ENCODE peak calls at places on chromosome 1, in nine cellular contexts. U, I, S, J, E, Z, K, T and P are unnamed samples.

GRCh38 chr1:150235436-150235851 is 468 bp downstream of the ANP32E start:
- DNase-seq in K (peak), I (peak), S (peak), J (no peak), U (no peak), E (peak), T (no peak), Z (no peak), P (peak)

GRCh38 chr1:205375816-205376545 is 19.3 kb upstream of the KLHDC8A start:
- DNase-seq in K (no peak), U (peak), Z (peak), J (peak), S (peak), E (peak), T (peak), I (no peak), P (peak)

GRCh38 chr1:170001266-170001665 is 73.2 kb downstream of the KIFAP3 start:
- DNase-seq in T (no peak), Z (peak), E (peak), U (no peak), I (no peak), K (no peak), S (no peak), J (no peak), P (no peak)

GRCh38 chr1:193919827-193920226 is 733.4 kb upstream of the B3GALT2 start:
- DNase-seq in S (no peak), E (no peak), U (peak), J (no peak), T (no peak), I (no peak), K (no peak), Z (no peak), P (no peak)

GRCh38 chr1:164602480-164603093 is 43.6 kb downstream of the PBX1 start:
- DNase-seq in Z (peak), J (peak), I (no peak), U (peak), K (no peak), E (peak), T (peak), S (no peak), P (peak)

GRCh38 chr1:110337704-110338199 is 1.4 kb upstream of the RBM15 start:
- DNase-seq in E (peak), I (peak), Z (no peak), S (peak), K (peak), U (no peak), J (peak), T (peak), P (peak)

GRCh38 chr1:244881552-244882280 is 17.4 kb upstream of the HNRNPU start:
- DNase-seq in E (no peak), J (no peak), I (no peak), Z (no peak), T (no peak), S (no peak), K (no peak), U (no peak), P (no peak)

GRCh38 chr1:43199093-43199726 is 27.1 kb downstream of the CFAP57 start:
- DNase-seq in S (no peak), I (no peak), E (no peak), K (no peak), T (peak), J (no peak), Z (no peak), U (no peak), P (no peak)

GRCh38 chr1:101520302-101520701 is 283.5 kb downstream of the S1PR1 start:
- DNase-seq in U (peak), Z (peak), S (no peak), K (no peak), I (peak), E (peak), J (no peak), T (peak), P (peak)

GRCh38 chr1:165279831-165280351 is 76.6 kb downstream of the LMX1A start:
- DNase-seq in J (no peak), K (no peak), I (no peak), S (no peak), E (no peak), Z (no peak), T (no peak), U (no peak), P (no peak)

GRCh38 chr1:11967028-11967547 is 13.2 kb upstream of the MFN2 start:
- DNase-seq in T (peak), K (no peak), Z (peak), E (peak), S (peak), U (peak), J (peak), I (no peak), P (peak)

GRCh38 chr1:181592261-181592859 is 109.0 kb downstream of the CACNA1E start:
- DNase-seq in I (no peak), U (no peak), J (no peak), T (no peak), S (no peak), K (no peak), E (no peak), Z (no peak), P (no peak)

GRCh38 chr1:177302365-177303044 is 131.7 kb downstream of the BRINP2 start:
- DNase-seq in Z (no peak), T (no peak), S (no peak), I (no peak), E (peak), K (no peak), J (no peak), U (no peak), P (peak)

GRCh38 chr1:155695608-155696007 is 6.7 kb downstream of the DAP3 start:
- DNase-seq in K (no peak), E (no peak), S (no peak), T (no peak), U (no peak), J (no peak), Z (no peak), I (no peak), P (no peak)

GRCh38 chr1:236854602-236854978 is 59.5 kb downstream of the MTR start:
- DNase-seq in K (no peak), U (no peak), I (no peak), E (peak), J (no peak), Z (peak), T (no peak), S (no peak), P (no peak)

GRCh38 chr1:109239047-109239579 is 10.2 kb upstream of the CELSR2 start:
- DNase-seq in I (no peak), T (no peak), Z (no peak), U (no peak), K (no peak), S (no peak), J (no peak), E (no peak), P (no peak)

GRCh38 chr1:18283601-18284385 is 176.2 kb downstream of the IGSF21 start:
- DNase-seq in Z (no peak), I (no peak), E (peak), J (no peak), K (no peak), U (no peak), T (no peak), S (no peak), P (no peak)

GRCh38 chr1:110188116-110188618 is 21.9 kb upstream of the KCNC4 start:
- DNase-seq in J (no peak), Z (peak), E (peak), T (no peak), S (no peak), K (no peak), U (no peak), I (no peak), P (no peak)

GRCh38 chr1:214660900-214661299 is 57.9 kb downstream of the CENPF start:
- DNase-seq in I (no peak), T (no peak), J (no peak), Z (peak), S (no peak), U (peak), K (no peak), E (peak), P (peak)

GRCh38 chr1:206588492-206588891 is 23.8 kb downstream of the EIF2D start:
- DNase-seq in E (no peak), Z (no peak), T (no peak), I (no peak), J (no peak), S (no peak), U (no peak), K (no peak), P (no peak)

GRCh38 chr1:155113450-155113985 is 14.2 kb upstream of the EFNA1 start:
- DNase-seq in T (no peak), I (no peak), J (no peak), S (no peak), U (no peak), Z (no peak), K (no peak), E (no peak), P (no peak)

GRCh38 chr1:40868051-40868723 is 6.0 kb upstream of the CITED4 start:
- DNase-seq in J (peak), Z (peak), I (no peak), E (peak), T (no peak), U (peak), K (no peak), S (peak), P (peak)

GRCh38 chr1:243963566-243963965 is 87.5 kb upstream of the ZBTB18 start:
- DNase-seq in T (no peak), U (no peak), Z (no peak), K (no peak), I (no peak), E (peak), J (no peak), S (no peak), P (no peak)

GRCh38 chr1:156115514-156116374 is 1.2 kb downstream of the LMNA start:
- DNase-seq in J (peak), T (no peak), I (no peak), E (peak), S (peak), K (no peak), Z (peak), U (peak), P (peak)

GRCh38 chr1:6491480-6491962 is at the start of gene PLEKHG5:
- DNase-seq in U (peak), K (no peak), S (no peak), T (no peak), I (no peak), J (no peak), Z (peak), E (peak), P (no peak)

GRCh38 chr1:41582351-41582750 is 97.9 kb upstream of the EDN2 start:
- DNase-seq in S (no peak), U (no peak), K (no peak), Z (no peak), T (no peak), I (no peak), J (no peak), E (no peak), P (no peak)

GRCh38 chr1:4411862-4412261 is 242.5 kb upstream of the AJAP1 start:
- DNase-seq in K (no peak), Z (no peak), S (no peak), J (no peak), I (no peak), E (no peak), U (no peak), T (no peak), P (no peak)

GRCh38 chr1:47838562-47839459 is 158.4 kb downstream of the TRABD2B start:
- DNase-seq in E (no peak), T (no peak), I (no peak), Z (no peak), S (no peak), J (no peak), K (no peak), U (no peak), P (no peak)

GRCh38 chr1:3614755-3615742 is 3.7 kb upstream of the MEGF6 start:
- DNase-seq in U (no peak), J (no peak), K (no peak), T (no peak), Z (peak), S (no peak), E (peak), I (no peak), P (no peak)

GRCh38 chr1:18927654-18928272 is 25.4 kb upstream of the ALDH4A1 start:
- DNase-seq in K (peak), J (no peak), S (no peak), I (no peak), T (no peak), U (no peak), Z (peak), E (no peak), P (no peak)

GRCh38 chr1:89546934-89547562 is 22.4 kb downstream of the LRRC8B start:
- DNase-seq in U (no peak), K (no peak), S (no peak), E (no peak), T (no peak), J (no peak), Z (no peak), I (no peak), P (no peak)

GRCh38 chr1:201026746-201027145 is 3.2 kb upstream of the KIF21B start:
- DNase-seq in J (no peak), E (no peak), K (no peak), I (no peak), S (no peak), Z (no peak), U (no peak), T (no peak), P (no peak)